ENCODE peak calls at places on chromosomes 12 and 14, in five cellular contexts. V, J, U, D and M are unnamed samples.

GRCh38 chr12:30450872-30451271 is 244.8 kb downstream of the IPO8 start:
- DNase-seq in U (no peak), D (peak; percentile 7), V (no peak), J (no peak), M (peak; percentile 82)

GRCh38 chr14:61211476-61212262 is 69.5 kb downstream of the TMEM30B start:
- DNase-seq in V (no peak), U (no peak), J (no peak), D (peak; percentile 5), M (no peak)

GRCh38 chr12:49288922-49289555 is 5.9 kb upstream of the PRPH start:
- DNase-seq in D (no peak), U (peak; percentile 59), J (no peak), V (no peak), M (no peak)

GRCh38 chr12:68455676-68456345 is 123.6 kb upstream of the MDM1 start:
- DNase-seq in U (no peak), D (peak; percentile 57), J (no peak), V (no peak), M (peak; percentile 51)

GRCh38 chr12:89880695-89881350 is 172.2 kb upstream of the ATP2B1 start:
- DNase-seq in V (no peak), U (no peak), J (no peak), D (peak; percentile 81), M (no peak)

GRCh38 chr14:49863483-49864262 is 11.1 kb upstream of the NEMF start:
- DNase-seq in U (no peak), D (peak; percentile 46), V (no peak), J (no peak), M (no peak)

GRCh38 chr14:73173092-73173735 is 36.9 kb downstream of the PSEN1 start:
- DNase-seq in D (peak; percentile 59), J (peak; percentile 59), V (no peak), U (no peak), M (peak; percentile 78)

GRCh38 chr12:40233741-40234367 is 9.1 kb downstream of the LRRK2 start:
- DNase-seq in J (no peak), V (no peak), U (no peak), D (no peak), M (no peak)

GRCh38 chr14:38089123-38089522 is 118.6 kb upstream of the SSTR1 start:
- DNase-seq in V (no peak), J (no peak), D (no peak), U (no peak), M (no peak)

GRCh38 chr12:111341426-111342065 is 27.3 kb downstream of the PHETA1 start:
- DNase-seq in U (no peak), J (no peak), V (no peak), D (no peak), M (no peak)

GRCh38 chr12:111503116-111503515 is 96.0 kb downstream of the ATXN2 start:
- DNase-seq in J (no peak), V (no peak), D (no peak), U (no peak), M (no peak)

GRCh38 chr12:124545508-124546418 is 21.6 kb downstream of the NCOR2 start:
- DNase-seq in V (no peak), J (no peak), U (no peak), D (no peak), M (no peak)

GRCh38 chr12:108193922-108194321 is 64.8 kb downstream of the WSCD2 start:
- DNase-seq in U (peak; percentile 83), J (peak; percentile 21), D (peak; percentile 50), V (no peak), M (peak; percentile 36)

GRCh38 chr12:109147954-109148353 is 31.6 kb downstream of the ACACB start:
- DNase-seq in J (no peak), U (no peak), D (no peak), V (peak; percentile 65), M (peak; percentile 90)

GRCh38 chr14:81450100-81450531 is 50.0 kb upstream of the STON2 start:
- DNase-seq in J (no peak), D (peak; percentile 16), U (peak; percentile 73), V (peak; percentile 87), M (peak; percentile 22)

GRCh38 chr14:96105921-96106441 is 66.8 kb downstream of the C14orf132 start:
- DNase-seq in D (no peak), J (no peak), U (no peak), V (no peak), M (no peak)

GRCh38 chr14:36315159-36315853 is 5.1 kb downstream of the MBIP start:
- DNase-seq in J (no peak), V (no peak), D (no peak), U (no peak), M (no peak)

GRCh38 chr14:30499358-30499757 is 59.6 kb upstream of the G2E3 start:
- DNase-seq in D (no peak), J (no peak), U (no peak), V (no peak), M (no peak)

GRCh38 chr12:31456562-31456961 is 130.6 kb upstream of the SINHCAF start:
- DNase-seq in J (no peak), D (no peak), V (no peak), U (no peak), M (no peak)

GRCh38 chr12:31465002-31465401 is 125.9 kb downstream of the DENND5B start:
- DNase-seq in U (no peak), V (no peak), D (no peak), J (no peak), M (no peak)

GRCh38 chr12:31460024-31460423 is 130.9 kb downstream of the DENND5B start:
- DNase-seq in V (no peak), J (no peak), U (no peak), D (no peak), M (no peak)
- H3K4me3 ChIP-seq in V (no peak overlapping the region), J (no peak overlapping the region), U (no peak overlapping the region), D (no peak overlapping the region), M (no peak overlapping the region)

DNA sequence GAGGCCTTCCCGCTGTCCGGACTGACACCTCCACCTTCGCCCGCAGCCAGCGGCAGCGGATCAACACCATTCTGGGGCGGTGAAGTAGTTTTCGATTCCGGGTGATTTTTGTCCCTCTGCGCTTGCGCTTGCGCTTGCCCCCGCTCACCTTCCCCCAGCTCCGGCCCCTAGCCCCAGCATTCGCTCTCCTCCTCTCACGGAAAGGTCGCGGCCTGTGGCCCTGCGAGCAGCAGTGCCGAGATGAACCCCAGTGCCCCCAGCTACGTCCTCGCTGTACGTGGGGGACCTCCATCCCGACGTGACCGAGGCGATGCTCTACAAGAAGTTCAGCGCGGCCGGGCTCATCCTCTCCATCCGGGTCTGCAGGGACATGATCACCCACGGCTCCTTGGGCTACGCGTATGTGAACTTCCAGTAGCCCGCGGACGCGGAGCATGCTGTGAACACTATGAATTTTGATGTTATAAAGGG is 22.7 kb upstream of the SRGAP1 start:
- DNase-seq in U (no peak), D (no peak), J (no peak), V (no peak), M (no peak)
- H3K4me3 ChIP-seq in U (no peak overlapping the region), D (no peak overlapping the region), J (no peak overlapping the region), V (peak overlapping the region; percentile 54), M (no peak overlapping the region)

GRCh38 chr12:51864701-51865469 is 16.4 kb upstream of the FIGNL2 start:
- DNase-seq in D (no peak), V (peak; percentile 20), J (no peak), U (no peak), M (peak; percentile 94)
- H3K4me3 ChIP-seq in D (no peak overlapping the region), V (peak overlapping the region; percentile 63), J (no peak overlapping the region), U (peak overlapping the region; percentile 83), M (peak overlapping the region; percentile 28)

DNA sequence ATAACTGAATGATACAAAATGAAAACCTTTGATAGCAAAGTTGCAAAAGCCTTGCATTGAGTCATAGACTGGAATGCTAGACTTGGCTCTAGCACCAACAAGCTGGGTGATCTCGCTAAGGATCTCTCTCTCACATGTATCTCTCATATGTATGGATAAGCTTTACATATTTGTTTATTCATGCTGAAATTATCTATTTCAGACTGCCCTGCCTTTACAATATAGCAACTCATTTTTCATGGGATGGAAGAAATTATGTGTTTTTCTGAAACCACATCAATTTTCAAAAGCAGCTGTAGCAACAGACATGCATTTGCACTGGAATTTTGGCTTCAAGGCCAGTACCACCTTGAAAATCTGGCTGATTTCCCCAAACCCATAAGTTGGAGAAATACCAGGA is 11.4 kb downstream of the RERG start:
- DNase-seq in J (no peak), V (no peak), D (no peak), U (no peak), M (no peak)
- H3K4me3 ChIP-seq in J (no peak overlapping the region), V (no peak overlapping the region), D (no peak overlapping the region), U (no peak overlapping the region), M (no peak overlapping the region)

GRCh38 chr12:54414191-54414525 is 4.9 kb downstream of the ITGA5 start:
- DNase-seq in V (no peak), J (no peak), D (no peak), U (no peak), M (no peak)
- H3K4me3 ChIP-seq in V (peak overlapping the region; percentile 29), J (no peak overlapping the region), D (peak overlapping the region; percentile 62), U (no peak overlapping the region), M (no peak overlapping the region)

GRCh38 chr14:23183076-23183475 is 384 bp downstream of the SLC7A8 start:
- DNase-seq in J (no peak), V (no peak), D (no peak), U (no peak), M (no peak)

GRCh38 chr14:23181946-23182345 is 1.5 kb downstream of the SLC7A8 start:
- DNase-seq in D (no peak), V (no peak), J (no peak), U (peak; percentile 53), M (no peak)

GRCh38 chr14:23183479-23183878 is at the start of gene SLC7A8:
- DNase-seq in D (no peak), U (peak; percentile 83), J (peak; percentile 66), V (peak; percentile 71), M (peak; percentile 66)

GRCh38 chr14:23182372-23183014 is 967 bp downstream of the SLC7A8 start:
- DNase-seq in U (peak; percentile 91), V (peak; percentile 66), D (no peak), J (no peak), M (peak; percentile 61)

DNA sequence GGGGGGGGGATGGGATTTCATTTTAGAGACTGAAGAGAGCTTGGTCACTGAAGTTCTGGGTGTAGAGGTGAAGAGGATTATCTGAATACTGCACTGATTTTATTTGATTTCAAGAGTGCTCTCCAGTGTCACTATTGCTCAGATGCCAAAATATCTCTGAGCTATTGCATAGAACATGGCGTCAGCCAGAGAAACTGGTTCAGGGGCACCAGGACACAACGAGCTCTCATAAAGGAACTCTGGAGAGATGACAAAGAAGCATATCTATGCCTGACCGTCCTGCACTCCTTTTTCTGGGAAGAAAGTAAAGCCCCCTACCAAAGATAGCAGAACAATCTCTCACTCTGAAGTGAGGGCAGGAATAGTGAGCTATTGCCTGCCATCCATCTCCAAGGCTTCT is 2.0 kb downstream of the SLC7A8 start:
- DNase-seq in D (no peak), U (no peak), J (no peak), V (no peak), M (no peak)
- H3K4me3 ChIP-seq in D (no peak overlapping the region), U (peak overlapping the region; percentile 96), J (no peak overlapping the region), V (peak overlapping the region; percentile 73), M (no peak overlapping the region)

GRCh38 chr14:100223332-100224171 is 15.4 kb upstream of the YY1 start:
- DNase-seq in D (no peak), U (peak; percentile 59), V (no peak), J (no peak), M (no peak)

GRCh38 chr14:100224229-100224628 is 14.7 kb upstream of the YY1 start:
- DNase-seq in D (no peak), V (no peak), U (no peak), J (no peak), M (no peak)

GRCh38 chr14:100225169-100225568 is 13.8 kb upstream of the YY1 start:
- DNase-seq in V (no peak), U (no peak), D (no peak), J (no peak), M (no peak)

GRCh38 chr14:100221419-100222218 is 17.3 kb upstream of the YY1 start:
- DNase-seq in V (no peak), D (peak; percentile 89), J (peak; percentile 84), U (peak; percentile 85), M (peak; percentile 61)

GRCh38 chr14:100222219-100223093 is 16.5 kb upstream of the YY1 start:
- DNase-seq in D (peak; percentile 63), J (peak; percentile 48), V (no peak), U (peak; percentile 64), M (no peak)
- H3K4me3 ChIP-seq in D (peak overlapping the region; percentile 62), J (peak overlapping the region; percentile 28), V (peak overlapping the region; percentile 58), U (peak overlapping the region; percentile 70), M (peak overlapping the region; percentile 11)